ENCODE peak calls at places on chromosomes 1 and 21, in nine cellular contexts. One of them, this sample, is unnamed.

GRCh38 chr1:183685112-183685713 is 32.1 kb upstream of the APOBEC4 start:
- DNase-seq in prostate gland: no peak
- DNase-seq in sigmoid colon: no peak
- DNase-seq in stomach: peak; percentile 30
- DNase-seq in esophagus muscularis mucosa: no peak
- DNase-seq in vagina: no peak
- DNase-seq in GM12891: peak; percentile 31
- DNase-seq in transverse colon: no peak
- DNase-seq in K562: peak; percentile 81
- DNase-seq in this sample: no peak

GRCh38 chr1:97137862-97138514 is 416.4 kb downstream of the PTBP2 start:
- DNase-seq in sigmoid colon: no peak
- DNase-seq in transverse colon: peak; percentile 10
- DNase-seq in GM12891: no peak
- DNase-seq in prostate gland: peak; percentile 44
- DNase-seq in vagina: no peak
- DNase-seq in K562: no peak
- DNase-seq in stomach: no peak
- DNase-seq in esophagus muscularis mucosa: no peak
- DNase-seq in this sample: no peak

GRCh38 chr1:110237406-110238152 is 27.5 kb downstream of the KCNC4 start:
- DNase-seq in esophagus muscularis mucosa: no peak
- DNase-seq in GM12891: no peak
- DNase-seq in prostate gland: no peak
- DNase-seq in transverse colon: no peak
- DNase-seq in stomach: no peak
- DNase-seq in vagina: no peak
- DNase-seq in K562: peak; percentile 33
- DNase-seq in sigmoid colon: no peak
- DNase-seq in this sample: no peak

GRCh38 chr1:38191451-38191850 is 144.9 kb upstream of the POU3F1 start:
- DNase-seq in K562: no peak
- DNase-seq in transverse colon: no peak
- DNase-seq in stomach: no peak
- DNase-seq in GM12891: no peak
- DNase-seq in prostate gland: no peak
- DNase-seq in esophagus muscularis mucosa: no peak
- DNase-seq in sigmoid colon: no peak
- DNase-seq in vagina: no peak
- DNase-seq in this sample: no peak

GRCh38 chr1:64934115-64934880 is 32.1 kb downstream of the JAK1 start:
- DNase-seq in vagina: peak; percentile 89
- DNase-seq in sigmoid colon: peak; percentile 71
- DNase-seq in stomach: no peak
- DNase-seq in transverse colon: no peak
- DNase-seq in K562: no peak
- DNase-seq in esophagus muscularis mucosa: no peak
- DNase-seq in prostate gland: no peak
- DNase-seq in GM12891: no peak
- DNase-seq in this sample: no peak

GRCh38 chr1:39036678-39037077 is 10.5 kb downstream of the NDUFS5 start:
- DNase-seq in sigmoid colon: no peak
- DNase-seq in vagina: no peak
- DNase-seq in stomach: no peak
- DNase-seq in transverse colon: no peak
- DNase-seq in K562: no peak
- DNase-seq in GM12891: no peak
- DNase-seq in prostate gland: no peak
- DNase-seq in esophagus muscularis mucosa: no peak
- DNase-seq in this sample: no peak

GRCh38 chr21:44454747-44455523 is at the start of gene LRRC3:
- DNase-seq in stomach: peak; percentile 88
- DNase-seq in sigmoid colon: peak; percentile 95
- DNase-seq in GM12891: peak; percentile 97
- DNase-seq in esophagus muscularis mucosa: peak; percentile 96
- DNase-seq in K562: peak; percentile 97
- DNase-seq in prostate gland: peak; percentile 79
- DNase-seq in vagina: no peak
- DNase-seq in transverse colon: peak; percentile 90
- DNase-seq in this sample: peak; percentile 77

GRCh38 chr1:2375923-2376260 is 15.5 kb downstream of the MORN1 start:
- DNase-seq in stomach: no peak
- DNase-seq in prostate gland: no peak
- DNase-seq in K562: no peak
- DNase-seq in sigmoid colon: peak; percentile 50
- DNase-seq in esophagus muscularis mucosa: no peak
- DNase-seq in vagina: no peak
- DNase-seq in GM12891: no peak
- DNase-seq in transverse colon: no peak
- DNase-seq in this sample: no peak

GRCh38 chr1:233614173-233614742 is 352 bp downstream of the KCNK1 start:
- DNase-seq in transverse colon: peak; percentile 25
- DNase-seq in esophagus muscularis mucosa: no peak
- DNase-seq in GM12891: peak; percentile 41
- DNase-seq in K562: peak; percentile 35
- DNase-seq in prostate gland: peak; percentile 45
- DNase-seq in vagina: peak; percentile 89
- DNase-seq in sigmoid colon: no peak
- DNase-seq in stomach: peak; percentile 46
- DNase-seq in this sample: peak; percentile 35

GRCh38 chr1:24951337-24951736 is 21.3 kb upstream of the RUNX3 start:
- DNase-seq in stomach: no peak
- DNase-seq in sigmoid colon: no peak
- DNase-seq in K562: no peak
- DNase-seq in esophagus muscularis mucosa: no peak
- DNase-seq in prostate gland: no peak
- DNase-seq in transverse colon: no peak
- DNase-seq in vagina: no peak
- DNase-seq in GM12891: no peak
- DNase-seq in this sample: no peak

GRCh38 chr1:93178418-93178817 is 1.8 kb downstream of the TMED5 start:
- DNase-seq in K562: no peak
- DNase-seq in GM12891: no peak
- DNase-seq in esophagus muscularis mucosa: no peak
- DNase-seq in transverse colon: no peak
- DNase-seq in stomach: no peak
- DNase-seq in sigmoid colon: no peak
- DNase-seq in prostate gland: no peak
- DNase-seq in vagina: no peak
- DNase-seq in this sample: no peak

GRCh38 chr1:244412116-244412639 is 39.5 kb downstream of the ADSS2 start:
- DNase-seq in vagina: no peak
- DNase-seq in prostate gland: no peak
- DNase-seq in GM12891: no peak
- DNase-seq in stomach: no peak
- DNase-seq in transverse colon: no peak
- DNase-seq in sigmoid colon: no peak
- DNase-seq in K562: no peak
- DNase-seq in esophagus muscularis mucosa: no peak
- DNase-seq in this sample: no peak

GRCh38 chr1:17742590-17742989 is 12.5 kb upstream of the ACTL8 start:
- DNase-seq in transverse colon: no peak
- DNase-seq in esophagus muscularis mucosa: no peak
- DNase-seq in prostate gland: no peak
- DNase-seq in stomach: no peak
- DNase-seq in K562: no peak
- DNase-seq in vagina: no peak
- DNase-seq in GM12891: no peak
- DNase-seq in sigmoid colon: no peak
- DNase-seq in this sample: no peak

GRCh38 chr1:14980801-14981200 is 172.7 kb upstream of the TMEM51 start:
- DNase-seq in transverse colon: no peak
- DNase-seq in vagina: no peak
- DNase-seq in GM12891: no peak
- DNase-seq in K562: no peak
- DNase-seq in sigmoid colon: no peak
- DNase-seq in esophagus muscularis mucosa: no peak
- DNase-seq in prostate gland: no peak
- DNase-seq in stomach: no peak
- DNase-seq in this sample: no peak

GRCh38 chr1:145701306-145701862 is 5.8 kb downstream of the PDZK1 start:
- DNase-seq in GM12891: no peak
- DNase-seq in transverse colon: no peak
- DNase-seq in stomach: no peak
- DNase-seq in prostate gland: no peak
- DNase-seq in vagina: no peak
- DNase-seq in sigmoid colon: no peak
- DNase-seq in K562: no peak
- DNase-seq in esophagus muscularis mucosa: no peak
- DNase-seq in this sample: no peak

GRCh38 chr1:108590947-108591346 is 31.0 kb downstream of the EEIG2 start:
- DNase-seq in transverse colon: no peak
- DNase-seq in sigmoid colon: no peak
- DNase-seq in prostate gland: no peak
- DNase-seq in GM12891: no peak
- DNase-seq in stomach: no peak
- DNase-seq in K562: no peak
- DNase-seq in vagina: no peak
- DNase-seq in esophagus muscularis mucosa: no peak
- DNase-seq in this sample: no peak

GRCh38 chr21:35048706-35049617 is at the start of gene RUNX1:
- DNase-seq in prostate gland: no peak
- DNase-seq in esophagus muscularis mucosa: peak; percentile 91
- DNase-seq in transverse colon: peak; percentile 63
- DNase-seq in stomach: peak; percentile 52
- DNase-seq in GM12891: peak; percentile 33
- DNase-seq in vagina: no peak
- DNase-seq in K562: no peak
- DNase-seq in sigmoid colon: no peak
- DNase-seq in this sample: peak; percentile 31
- TF ChIP-seq POLR2A in prostate gland: no peak
- TF ChIP-seq POLR2A in esophagus muscularis mucosa: no peak
- TF ChIP-seq POLR2A in transverse colon: peak; percentile 43
- TF ChIP-seq POLR2A in stomach: no peak
- TF ChIP-seq POLR2A in GM12891: peak; percentile 94
- TF ChIP-seq POLR2A in vagina: no peak
- TF ChIP-seq POLR2A in K562: no peak
- TF ChIP-seq POLR2A in sigmoid colon: no peak
- TF ChIP-seq POLR2A in this sample: no peak

GRCh38 chr1:5005171-5005570 is 350.8 kb downstream of the AJAP1 start:
- DNase-seq in sigmoid colon: no peak
- DNase-seq in prostate gland: no peak
- DNase-seq in GM12891: no peak
- DNase-seq in esophagus muscularis mucosa: peak; percentile 91
- DNase-seq in K562: no peak
- DNase-seq in stomach: no peak
- DNase-seq in transverse colon: no peak
- DNase-seq in vagina: peak; percentile 69
- DNase-seq in this sample: no peak
- TF ChIP-seq POLR2AphosphoS5 in sigmoid colon: no peak
- TF ChIP-seq POLR2AphosphoS5 in prostate gland: no peak
- TF ChIP-seq POLR2AphosphoS5 in GM12891: no peak
- TF ChIP-seq POLR2AphosphoS5 in esophagus muscularis mucosa: no peak
- TF ChIP-seq POLR2AphosphoS5 in K562: no peak
- TF ChIP-seq POLR2AphosphoS5 in stomach: no peak
- TF ChIP-seq POLR2AphosphoS5 in transverse colon: no peak
- TF ChIP-seq POLR2AphosphoS5 in vagina: no peak
- TF ChIP-seq POLR2AphosphoS5 in this sample: no peak

GRCh38 chr1:172748201-172748600 is 89.3 kb downstream of the FASLG start:
- DNase-seq in esophagus muscularis mucosa: no peak
- DNase-seq in prostate gland: no peak
- DNase-seq in sigmoid colon: no peak
- DNase-seq in GM12891: no peak
- DNase-seq in vagina: no peak
- DNase-seq in transverse colon: no peak
- DNase-seq in stomach: no peak
- DNase-seq in K562: no peak
- DNase-seq in this sample: no peak

GRCh38 chr1:172742599-172743500 is 83.9 kb downstream of the FASLG start:
- DNase-seq in sigmoid colon: no peak
- DNase-seq in K562: peak; percentile 55
- DNase-seq in vagina: no peak
- DNase-seq in stomach: no peak
- DNase-seq in GM12891: no peak
- DNase-seq in prostate gland: no peak
- DNase-seq in transverse colon: no peak
- DNase-seq in esophagus muscularis mucosa: no peak
- DNase-seq in this sample: no peak

GRCh38 chr1:172746091-172746949 is 87.4 kb downstream of the FASLG start:
- DNase-seq in GM12891: peak; percentile 32
- DNase-seq in prostate gland: peak; percentile 24
- DNase-seq in esophagus muscularis mucosa: no peak
- DNase-seq in vagina: no peak
- DNase-seq in sigmoid colon: no peak
- DNase-seq in stomach: no peak
- DNase-seq in transverse colon: no peak
- DNase-seq in K562: no peak
- DNase-seq in this sample: no peak

DNA sequence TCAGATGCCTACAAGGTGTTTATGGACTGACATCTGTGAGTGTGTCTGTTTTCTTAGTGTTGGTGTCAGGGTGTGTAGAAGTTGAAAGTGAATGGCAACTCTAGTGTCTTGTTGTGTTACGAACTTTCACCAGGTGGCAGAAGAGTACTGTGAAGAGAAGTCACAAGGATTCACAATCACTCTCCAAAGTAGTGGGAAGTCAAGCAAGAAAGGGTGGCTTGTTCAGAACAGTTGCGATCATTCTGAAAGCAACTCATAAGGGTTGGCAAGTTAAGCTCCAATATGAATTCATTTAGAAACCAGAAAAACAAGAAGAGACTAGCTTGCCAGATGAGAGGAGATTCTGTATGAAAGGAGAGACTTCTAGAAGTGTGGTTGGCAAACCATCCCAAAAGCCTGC is 86.1 kb downstream of the FASLG start:
- DNase-seq in transverse colon: peak; percentile 26
- DNase-seq in vagina: no peak
- DNase-seq in sigmoid colon: no peak
- DNase-seq in prostate gland: peak; percentile 28
- DNase-seq in K562: peak; percentile 37
- DNase-seq in stomach: no peak
- DNase-seq in GM12891: no peak
- DNase-seq in esophagus muscularis mucosa: no peak
- DNase-seq in this sample: no peak
- TF ChIP-seq POLR2A in transverse colon: no peak
- TF ChIP-seq POLR2A in vagina: no peak
- TF ChIP-seq POLR2A in sigmoid colon: no peak
- TF ChIP-seq POLR2A in prostate gland: no peak
- TF ChIP-seq POLR2A in K562: no peak
- TF ChIP-seq POLR2A in stomach: no peak
- TF ChIP-seq POLR2A in GM12891: no peak
- TF ChIP-seq POLR2A in esophagus muscularis mucosa: no peak
- TF ChIP-seq POLR2A in this sample: no peak

DNA sequence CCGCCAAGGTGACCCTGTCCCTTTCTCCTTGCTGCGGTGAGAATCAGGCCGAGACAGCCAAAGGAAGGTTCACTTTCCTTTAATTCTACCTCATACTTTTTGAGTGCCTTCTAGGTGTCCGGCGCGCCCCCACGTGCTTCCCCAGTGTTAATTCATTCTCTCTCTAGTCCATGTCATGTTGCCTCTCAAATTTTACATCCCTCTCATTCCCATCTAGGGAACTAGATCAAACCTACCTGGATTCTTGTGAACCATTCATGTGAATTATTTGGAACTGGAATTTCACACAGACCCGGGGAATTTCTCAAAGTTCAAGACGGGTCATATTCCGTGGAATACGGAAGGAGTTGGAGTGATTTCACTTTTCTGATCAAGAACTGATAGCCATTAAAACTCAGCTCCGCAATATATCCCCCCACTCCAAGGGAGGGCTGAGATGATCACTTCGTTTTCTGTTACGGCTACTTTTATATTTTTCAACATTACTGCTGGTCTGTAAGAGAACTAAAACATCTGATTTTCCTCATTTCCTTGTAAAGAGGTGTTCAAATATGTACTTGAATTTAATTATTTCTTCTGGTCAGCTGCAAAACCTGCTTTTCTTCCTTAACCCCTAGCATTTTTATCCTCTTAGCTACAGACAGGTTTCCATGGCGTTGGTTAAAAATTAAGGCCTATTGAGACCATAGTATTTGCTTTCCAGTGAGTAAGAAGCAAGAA is 1.0 kb upstream of the ENO1 start:
- DNase-seq in sigmoid colon: peak; percentile 81
- DNase-seq in stomach: no peak
- DNase-seq in vagina: no peak
- DNase-seq in prostate gland: no peak
- DNase-seq in K562: no peak
- DNase-seq in esophagus muscularis mucosa: no peak
- DNase-seq in transverse colon: no peak
- DNase-seq in GM12891: no peak
- DNase-seq in this sample: no peak
- TF ChIP-seq POLR2AphosphoS5 in sigmoid colon: no peak
- TF ChIP-seq POLR2AphosphoS5 in stomach: no peak
- TF ChIP-seq POLR2AphosphoS5 in vagina: no peak
- TF ChIP-seq POLR2AphosphoS5 in prostate gland: no peak
- TF ChIP-seq POLR2AphosphoS5 in K562: no peak
- TF ChIP-seq POLR2AphosphoS5 in esophagus muscularis mucosa: no peak
- TF ChIP-seq POLR2AphosphoS5 in transverse colon: no peak
- TF ChIP-seq POLR2AphosphoS5 in GM12891: peak; percentile 39
- TF ChIP-seq POLR2AphosphoS5 in this sample: no peak